ENCODE peak calls at places on chromosomes 1 and 21, in nine cellular contexts. E, R, B, C, D, V, O, N and G are unnamed samples.

GRCh38 chr1:19416919-19417441 is 68.4 kb downstream of the CAPZB start:
- DNase-seq in E (no peak), R (no peak), B (no peak), C (no peak), D (no peak), V (no peak), O (no peak), N (no peak), G (no peak)

GRCh38 chr1:51897699-51898031 is 19.1 kb upstream of the NRDC start:
- DNase-seq in E (no peak), R (no peak), B (no peak), C (no peak), D (no peak), V (no peak), O (peak), N (no peak), G (no peak)

GRCh38 chr1:98897479-98897878 is 107.2 kb downstream of the PLPPR5 start:
- DNase-seq in E (no peak), R (no peak), B (no peak), C (no peak), D (no peak), V (no peak), O (no peak), N (no peak), G (no peak)

GRCh38 chr1:5915587-5916571 is 76.3 kb downstream of the NPHP4 start:
- DNase-seq in E (peak), R (no peak), B (peak), C (no peak), D (peak), V (no peak), O (peak), N (no peak), G (no peak)

GRCh38 chr1:210132582-210132981 is 100.0 kb upstream of the SERTAD4 start:
- DNase-seq in E (no peak), R (no peak), B (peak), C (no peak), D (peak), V (no peak), O (peak), N (no peak), G (no peak)

GRCh38 chr1:20233866-20234265 is 47.5 kb upstream of the PLA2G2C start:
- DNase-seq in E (no peak), R (no peak), B (no peak), C (no peak), D (no peak), V (no peak), O (no peak), N (no peak), G (no peak)

GRCh38 chr1:178530520-178530919 is 17.6 kb downstream of the TEX35 start:
- DNase-seq in E (no peak), R (no peak), B (no peak), C (peak), D (no peak), V (no peak), O (no peak), N (peak), G (no peak)

GRCh38 chr1:72278461-72278860 is 3.9 kb downstream of the NEGR1 start:
- DNase-seq in E (no peak), R (no peak), B (no peak), C (no peak), D (no peak), V (no peak), O (no peak), N (no peak), G (no peak)

GRCh38 chr1:9315411-9316079 is 22.9 kb downstream of the SPSB1 start:
- DNase-seq in E (no peak), R (no peak), B (no peak), C (no peak), D (no peak), V (no peak), O (peak), N (no peak), G (no peak)

GRCh38 chr1:87242445-87243185 is 86.1 kb upstream of the LMO4 start:
- DNase-seq in E (no peak), R (no peak), B (no peak), C (no peak), D (no peak), V (no peak), O (no peak), N (no peak), G (no peak)

GRCh38 chr21:31957631-31958030 is 84.8 kb downstream of the HUNK start:
- DNase-seq in E (no peak), R (no peak), B (no peak), C (no peak), D (no peak), V (no peak), O (no peak), N (no peak), G (no peak)

GRCh38 chr1:67607699-67608098 is 77.3 kb upstream of the GADD45A start:
- DNase-seq in E (no peak), R (no peak), B (no peak), C (no peak), D (no peak), V (no peak), O (no peak), N (no peak), G (no peak)

GRCh38 chr1:22416555-22417454 is 34.8 kb upstream of the ZBTB40 start:
- DNase-seq in E (peak), R (peak), B (peak), C (no peak), D (peak), V (peak), O (peak), N (peak), G (peak)

GRCh38 chr1:204288061-204288588 is 71.6 kb downstream of the PLEKHA6 start:
- DNase-seq in E (no peak), R (peak), B (peak), C (peak), D (no peak), V (peak), O (no peak), N (no peak), G (peak)

GRCh38 chr1:172588296-172589291 is 55.6 kb downstream of the SUCO start:
- DNase-seq in E (no peak), R (no peak), B (no peak), C (no peak), D (peak), V (peak), O (peak), N (no peak), G (no peak)

GRCh38 chr21:35048706-35049617 is at the start of gene RUNX1:
- DNase-seq in E (peak), R (peak), B (no peak), C (no peak), D (peak), V (peak), O (peak), N (peak), G (peak)

GRCh38 chr21:26224351-26224750 is 53.8 kb upstream of the APP start:
- DNase-seq in E (no peak), R (no peak), B (no peak), C (no peak), D (no peak), V (no peak), O (no peak), N (no peak), G (no peak)

GRCh38 chr1:226634611-226635246 is 86.2 kb downstream of the STUM start:
- DNase-seq in E (no peak), R (peak), B (no peak), C (peak), D (no peak), V (peak), O (no peak), N (peak), G (no peak)

GRCh38 chr1:95118019-95118499 is 904 bp downstream of the TLCD4 start:
- DNase-seq in E (no peak), R (peak), B (no peak), C (no peak), D (no peak), V (peak), O (no peak), N (no peak), G (no peak)

GRCh38 chr1:200479816-200480215 is 70.0 kb upstream of the ZNF281 start:
- DNase-seq in E (no peak), R (no peak), B (no peak), C (no peak), D (no peak), V (no peak), O (peak), N (no peak), G (no peak)

GRCh38 chr1:15966081-15966955 is 9.6 kb downstream of the ZBTB17 start:
- DNase-seq in E (no peak), R (peak), B (no peak), C (no peak), D (no peak), V (peak), O (peak), N (peak), G (peak)

GRCh38 chr1:221543529-221544120 is 198.3 kb downstream of the DUSP10 start:
- DNase-seq in E (no peak), R (no peak), B (peak), C (no peak), D (no peak), V (no peak), O (peak), N (no peak), G (no peak)

GRCh38 chr1:217857061-217857460 is 225.9 kb downstream of the SPATA17 start:
- DNase-seq in E (no peak), R (no peak), B (no peak), C (no peak), D (no peak), V (no peak), O (no peak), N (no peak), G (no peak)

GRCh38 chr1:165408518-165408917 is 36.4 kb downstream of the RXRG start:
- DNase-seq in E (no peak), R (no peak), B (peak), C (no peak), D (peak), V (peak), O (peak), N (no peak), G (peak)

GRCh38 chr1:179337343-179337742 is 28.4 kb upstream of the AXDND1 start:
- DNase-seq in E (no peak), R (peak), B (no peak), C (no peak), D (no peak), V (no peak), O (no peak), N (no peak), G (no peak)

GRCh38 chr1:2801535-2802291 is at the start of gene TTC34:
- DNase-seq in E (peak), R (peak), B (peak), C (peak), D (peak), V (no peak), O (no peak), N (peak), G (peak)

GRCh38 chr1:10744044-10744443 is 52.4 kb downstream of the CASZ1 start:
- DNase-seq in E (no peak), R (peak), B (no peak), C (no peak), D (no peak), V (no peak), O (no peak), N (no peak), G (no peak)

GRCh38 chr1:85894651-85895050 is 186.4 kb upstream of the ZNHIT6 start:
- DNase-seq in E (peak), R (no peak), B (peak), C (no peak), D (no peak), V (no peak), O (peak), N (no peak), G (no peak)

GRCh38 chr1:22971161-22972062 is 1.3 kb downstream of the LACTBL1 start:
- DNase-seq in E (no peak), R (no peak), B (peak), C (no peak), D (no peak), V (peak), O (no peak), N (peak), G (no peak)

GRCh38 chr1:238642231-238642630 is 744.1 kb upstream of the CHRM3 start:
- DNase-seq in E (no peak), R (no peak), B (no peak), C (no peak), D (no peak), V (no peak), O (no peak), N (no peak), G (no peak)

GRCh38 chr1:147084273-147085096 is 87.8 kb downstream of the PRKAB2 start:
- DNase-seq in E (no peak), R (peak), B (peak), C (peak), D (peak), V (peak), O (peak), N (peak), G (peak)

GRCh38 chr1:222861057-222861456 is 46.2 kb downstream of the DISP1 start:
- DNase-seq in E (no peak), R (no peak), B (no peak), C (no peak), D (no peak), V (no peak), O (no peak), N (no peak), G (no peak)

GRCh38 chr1:222867316-222867715 is 52.5 kb downstream of the DISP1 start:
- DNase-seq in E (no peak), R (no peak), B (no peak), C (no peak), D (no peak), V (no peak), O (no peak), N (no peak), G (no peak)

DNA sequence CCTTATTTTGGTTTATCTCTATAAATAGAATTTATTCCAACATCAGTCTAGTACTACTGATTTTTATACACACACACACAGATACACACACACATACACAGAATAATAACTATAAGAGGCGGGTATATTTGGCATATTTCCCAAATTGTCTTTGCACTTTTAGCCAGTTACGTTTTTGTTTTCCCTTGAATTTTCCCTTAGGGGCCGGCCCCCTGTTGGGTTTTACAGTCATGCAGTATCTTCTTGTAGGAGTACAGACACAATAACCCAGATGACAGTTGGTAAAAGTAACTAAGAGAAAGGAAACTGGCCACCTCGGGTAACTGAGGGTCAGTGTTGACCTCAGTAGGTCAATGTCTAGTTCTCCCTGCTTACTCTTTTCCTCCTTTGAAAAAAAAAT is 50.9 kb downstream of the DISP1 start:
- DNase-seq in E (no peak), R (no peak), B (peak), C (no peak), D (no peak), V (no peak), O (no peak), N (no peak), G (no peak)
- TF ChIP-seq POLR2AphosphoS5 in E (no peak), R (no peak), B (no peak), C (no peak), D (no peak), V (no peak), O (no peak), N (no peak), G (no peak)

GRCh38 chr1:199163277-199164069 is 524.6 kb downstream of the PTPRC start:
- DNase-seq in E (no peak), R (no peak), B (no peak), C (no peak), D (no peak), V (no peak), O (no peak), N (no peak), G (no peak)
- TF ChIP-seq POLR2AphosphoS5 in E (no peak), R (no peak), B (no peak), C (no peak), D (no peak), V (no peak), O (no peak), N (no peak), G (no peak)

GRCh38 chr21:38039369-38039768 is 123.1 kb upstream of the KCNJ6 start:
- DNase-seq in E (no peak), R (no peak), B (no peak), C (no peak), D (peak), V (no peak), O (no peak), N (no peak), G (no peak)

GRCh38 chr21:38039841-38040240 is 123.6 kb upstream of the KCNJ6 start:
- DNase-seq in E (no peak), R (no peak), B (no peak), C (no peak), D (no peak), V (no peak), O (no peak), N (no peak), G (no peak)

GRCh38 chr21:38036016-38036415 is 119.8 kb upstream of the KCNJ6 start:
- DNase-seq in E (no peak), R (no peak), B (peak), C (no peak), D (no peak), V (no peak), O (no peak), N (no peak), G (no peak)

GRCh38 chr21:38041493-38041892 is 125.2 kb upstream of the KCNJ6 start:
- DNase-seq in E (no peak), R (no peak), B (peak), C (no peak), D (no peak), V (no peak), O (no peak), N (no peak), G (no peak)

DNA sequence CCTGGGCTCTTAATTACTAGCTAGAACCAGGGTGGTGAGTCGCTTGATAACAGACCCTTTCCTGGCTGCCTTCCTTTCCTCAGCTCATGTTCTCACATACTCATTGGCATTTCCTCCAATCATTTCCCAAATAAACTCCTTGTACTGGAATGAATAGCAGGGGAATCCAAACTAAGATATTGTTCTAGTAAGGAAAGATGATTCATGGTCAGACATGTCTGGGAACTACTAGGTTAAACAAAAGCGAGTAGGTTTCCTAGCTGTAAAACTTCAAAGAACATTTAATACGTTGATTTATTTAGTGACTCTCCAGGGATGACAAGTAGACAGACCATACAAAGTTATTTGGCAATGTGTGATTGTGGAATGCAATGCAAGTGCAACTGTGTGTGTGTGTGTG is 121.2 kb upstream of the KCNJ6 start:
- DNase-seq in E (no peak), R (no peak), B (no peak), C (no peak), D (no peak), V (no peak), O (peak), N (no peak), G (no peak)
- TF ChIP-seq POLR2AphosphoS5 in E (no peak), R (no peak), B (no peak), C (no peak), D (no peak), V (no peak), O (no peak), N (no peak), G (no peak)

GRCh38 chr1:155082941-155083541 is 4.4 kb downstream of the EFNA3 start:
- DNase-seq in E (no peak), R (peak), B (no peak), C (peak), D (no peak), V (no peak), O (no peak), N (peak), G (no peak)

GRCh38 chr1:155085504-155086181 is 7.0 kb downstream of the EFNA3 start:
- DNase-seq in E (no peak), R (peak), B (peak), C (peak), D (peak), V (peak), O (no peak), N (peak), G (peak)

GRCh38 chr1:155083865-155084721 is 5.5 kb downstream of the EFNA3 start:
- DNase-seq in E (no peak), R (peak), B (no peak), C (no peak), D (no peak), V (peak), O (peak), N (no peak), G (no peak)

GRCh38 chr1:155086182-155086741 is 7.6 kb downstream of the EFNA3 start:
- DNase-seq in E (no peak), R (peak), B (peak), C (peak), D (peak), V (peak), O (peak), N (peak), G (peak)

DNA sequence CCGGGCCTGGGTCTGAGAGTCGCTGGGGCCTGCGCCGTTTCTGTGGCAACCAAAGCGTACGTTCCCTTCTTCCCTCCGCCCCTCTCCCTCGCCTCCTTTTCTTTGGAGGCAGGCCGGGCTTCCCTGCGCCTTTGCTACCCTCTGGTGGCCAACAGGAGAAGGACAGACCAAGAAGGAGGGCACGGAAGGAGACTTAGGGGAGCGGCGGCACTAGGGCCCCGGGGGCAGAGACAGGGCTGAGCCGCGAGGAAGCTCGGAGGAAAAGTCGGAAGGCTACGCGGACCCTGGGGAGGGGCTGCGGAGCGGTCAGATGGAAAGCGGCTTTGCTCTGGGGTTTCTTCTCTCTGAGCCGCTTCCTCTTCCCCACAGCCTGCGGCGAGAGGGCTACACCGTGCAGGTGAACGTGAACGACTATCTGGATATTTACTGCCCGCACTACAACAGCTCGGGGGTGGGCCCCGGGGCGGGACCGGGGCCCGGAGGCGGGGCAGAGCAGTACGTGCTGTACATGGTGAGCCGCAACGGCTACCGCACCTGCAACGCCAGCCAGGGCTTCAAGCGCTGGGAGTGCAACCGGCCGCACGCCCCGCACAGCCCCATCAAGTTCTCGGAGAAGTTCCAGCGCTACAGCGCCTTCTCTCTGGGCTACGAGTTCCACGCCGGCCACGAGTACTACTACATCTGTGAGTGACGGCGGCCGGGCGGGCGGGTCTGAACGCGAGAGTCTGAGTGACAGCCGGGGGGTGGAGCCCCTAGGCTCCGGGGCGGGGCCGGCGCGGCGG is 6.3 kb downstream of the EFNA3 start:
- DNase-seq in E (peak), R (peak), B (peak), C (peak), D (peak), V (peak), O (peak), N (peak), G (peak)
- TF ChIP-seq POLR2AphosphoS5 in E (no peak), R (peak), B (peak), C (peak), D (no peak), V (peak), O (peak), N (peak), G (peak)